ENCODE peak calls at places on chromosomes 11 and 22, in ten cellular contexts. S is EL; P is stimulated activated naive B cell treated with anti-CD40 and anti-IgM and Interleukin-4, amounts not matched to agents 10 μg/mL and 1 μg/mL and 100 μg/mL, for 72 hours; W is activated CD4-positive, CD25-positive, alpha-beta regulatory T cell treated with anti-CD3 and anti-CD28 coated beads, Interleukin-2, amount 50 U/mL, for 72 hours; H is SHP77; I is AG08395; R is MV-4-11; F is osteocyte; L is activated CD4-positive, alpha-beta T cell treated with anti-CD3 and anti-CD28 coated beads, Interleukin-2, amount 50 U/mL, for 1 hour; M is GM03348. C is an unnamed sample.

GRCh38 chr22:37303821-37304274 is 21.5 kb downstream of the CYTH4 start:
- DNase-seq in W (peak), L (no peak), R (peak), H (no peak), F (no peak), S (peak), M (peak), I (peak), P (no peak), C (peak)

GRCh38 chr11:79287952-79288351 is 152.9 kb downstream of the TENM4 start:
- DNase-seq in F (no peak), P (no peak), I (no peak), W (no peak), H (no peak), M (no peak), R (peak), S (no peak), L (no peak), C (no peak)

GRCh38 chr22:48254311-48254873 is 1491.9 kb downstream of the TBC1D22A start:
- DNase-seq in S (no peak), L (no peak), M (no peak), I (no peak), R (no peak), H (no peak), W (no peak), F (no peak), P (no peak), C (no peak)

GRCh38 chr11:63813035-63813562 is at the start of gene SPINDOC:
- DNase-seq in L (peak), P (peak), R (peak), I (peak), H (peak), F (peak), S (peak), W (peak), M (peak), C (peak)

GRCh38 chr11:134244593-134244992 is 8.6 kb downstream of the THYN1 start:
- DNase-seq in F (no peak), P (no peak), S (peak), W (no peak), L (peak), R (peak), H (peak), I (peak), M (peak), C (peak)

GRCh38 chr11:67354314-67355022 is 1.1 kb upstream of the POLD4 start:
- DNase-seq in R (peak), F (no peak), L (no peak), H (no peak), W (no peak), S (peak), M (peak), I (peak), P (no peak), C (peak)

GRCh38 chr11:33344611-33345010 is 87.4 kb downstream of the HIPK3 start:
- DNase-seq in R (peak), S (no peak), F (no peak), P (no peak), I (no peak), L (no peak), W (no peak), H (no peak), M (no peak), C (no peak)

GRCh38 chr11:130631119-130631518 is 182.7 kb downstream of the ADAMTS15 start:
- DNase-seq in I (peak), M (peak), H (no peak), P (no peak), S (peak), F (no peak), R (peak), L (no peak), W (no peak), C (peak)

GRCh38 chr22:49244466-49245420 is 582.9 kb downstream of the BRD1 start:
- DNase-seq in F (peak), M (no peak), S (no peak), I (no peak), H (no peak), L (no peak), W (no peak), P (no peak), R (no peak), C (no peak)

GRCh38 chr11:3984896-3985295 is 109.7 kb upstream of the RRM1 start:
- DNase-seq in F (no peak), P (no peak), L (peak), H (no peak), M (no peak), I (no peak), S (no peak), W (no peak), R (no peak), C (no peak)

GRCh38 chr11:111980062-111980461 is 42.9 kb downstream of the DIXDC1 start:
- DNase-seq in F (no peak), L (no peak), M (no peak), H (no peak), P (no peak), I (no peak), R (no peak), S (no peak), W (no peak), C (no peak)

GRCh38 chr11:128095459-128096096 is 491.8 kb downstream of the ETS1 start:
- DNase-seq in I (peak), M (peak), L (no peak), S (peak), F (no peak), W (no peak), H (no peak), P (no peak), R (peak), C (peak)

GRCh38 chr11:119478711-119479285 is 55.8 kb upstream of the THY1 start:
- DNase-seq in P (no peak), W (no peak), S (no peak), M (no peak), I (no peak), L (no peak), F (peak), R (no peak), H (no peak), C (no peak)

GRCh38 chr22:43042101-43042780 is 27.3 kb upstream of the PACSIN2 start:
- DNase-seq in F (no peak), S (no peak), M (no peak), I (peak), W (no peak), H (peak), P (no peak), L (no peak), R (no peak), C (no peak)

GRCh38 chr22:26998134-26998533 is 340.7 kb downstream of the MIAT start:
- DNase-seq in F (no peak), H (no peak), S (no peak), P (no peak), M (peak), L (no peak), I (peak), W (no peak), R (no peak), C (no peak)

GRCh38 chr11:70032470-70032795 is 45.7 kb upstream of the ANO1 start:
- DNase-seq in S (no peak), L (no peak), W (no peak), F (no peak), P (no peak), M (no peak), H (no peak), I (no peak), R (no peak), C (no peak)

GRCh38 chr22:41827671-41828070 is 5.2 kb upstream of the SREBF2 start:
- DNase-seq in R (no peak), F (no peak), L (no peak), I (no peak), H (peak), M (no peak), P (no peak), W (no peak), S (no peak), C (no peak)

GRCh38 chr11:45945392-45945999 is 23.0 kb downstream of the LARGE2 start:
- DNase-seq in W (no peak), F (no peak), L (no peak), S (no peak), P (no peak), R (no peak), M (no peak), I (no peak), H (no peak), C (no peak)

GRCh38 chr22:46587492-46588278 is 32.5 kb upstream of the GRAMD4 start:
- DNase-seq in I (no peak), P (peak), S (no peak), W (peak), F (no peak), M (no peak), R (peak), H (no peak), L (peak), C (no peak)

GRCh38 chr11:48122656-48123055 is 94.0 kb upstream of the OR4B1 start:
- DNase-seq in R (no peak), M (no peak), S (no peak), W (no peak), P (no peak), I (no peak), L (no peak), F (peak), H (no peak), C (no peak)

GRCh38 chr11:20671856-20672546 is 2.6 kb downstream of the NELL1 start:
- DNase-seq in R (no peak), M (no peak), W (no peak), P (no peak), F (no peak), L (no peak), H (peak), I (no peak), S (no peak), C (peak)

GRCh38 chr11:65225284-65226102 is 36.3 kb upstream of the POLA2 start:
- DNase-seq in S (peak), L (peak), F (no peak), W (no peak), R (peak), I (peak), H (peak), M (peak), P (no peak), C (peak)

GRCh38 chr11:65573391-65574146 is 1.2 kb downstream of the FAM89B start:
- DNase-seq in R (no peak), H (no peak), P (no peak), S (no peak), L (no peak), I (no peak), M (no peak), F (peak), W (no peak), C (no peak)

GRCh38 chr11:73240190-73240781 is 22.2 kb downstream of the P2RY2 start:
- DNase-seq in H (no peak), S (peak), I (peak), R (no peak), W (no peak), P (no peak), M (peak), F (no peak), L (no peak), C (peak)

GRCh38 chr11:60858731-60859464 is 3.1 kb upstream of the PTGDR2 start:
- DNase-seq in W (no peak), I (no peak), R (peak), L (no peak), F (no peak), S (no peak), M (no peak), P (no peak), H (no peak), C (no peak)

GRCh38 chr11:19474954-19475811 is 234.4 kb upstream of the E2F8 start:
- DNase-seq in P (no peak), M (no peak), R (no peak), L (no peak), W (no peak), F (no peak), I (no peak), H (no peak), S (no peak), C (no peak)

GRCh38 chr11:70772950-70773349 is 374.6 kb downstream of the CTTN start:
- DNase-seq in M (no peak), W (no peak), R (no peak), I (no peak), H (no peak), L (no peak), S (no peak), F (no peak), P (no peak), C (no peak)

GRCh38 chr22:49489821-49490220 is 337.9 kb downstream of the BRD1 start:
- DNase-seq in P (no peak), M (no peak), F (no peak), H (no peak), I (no peak), L (no peak), R (no peak), S (no peak), W (no peak), C (no peak)

GRCh38 chr11:130144129-130144528 is 15.5 kb upstream of the ST14 start:
- DNase-seq in H (no peak), W (no peak), F (no peak), M (no peak), R (no peak), L (no peak), P (no peak), S (no peak), I (no peak), C (no peak)

C was measured in AG08396.